ENCODE peak calls at places on chromosomes 5 and 9, in six cellular contexts. One of them, this sample, is unnamed.

GRCh38 chr9:105046907-105047651 is 119.1 kb upstream of the ABCA1 start:
- DNase-seq in GM23248: no peak
- DNase-seq in hypothalamus: no peak
- DNase-seq in NCI-H510A treated with DMSO at 0.1 percent for 48 hours: no peak
- DNase-seq in lung microvascular endothelial cell: no peak
- DNase-seq in T follicular helper cell: no peak
- DNase-seq in this sample: peak

GRCh38 chr5:6492934-6493333 is 44.3 kb downstream of the UBE2QL1 start:
- DNase-seq in GM23248: no peak
- DNase-seq in hypothalamus: no peak
- DNase-seq in NCI-H510A treated with DMSO at 0.1 percent for 48 hours: no peak
- DNase-seq in lung microvascular endothelial cell: no peak
- DNase-seq in T follicular helper cell: no peak
- DNase-seq in this sample: no peak

GRCh38 chr5:55160493-55161209 is 680 bp downstream of the GPX8 start:
- DNase-seq in GM23248: peak
- DNase-seq in hypothalamus: no peak
- DNase-seq in NCI-H510A treated with DMSO at 0.1 percent for 48 hours: no peak
- DNase-seq in lung microvascular endothelial cell: peak
- DNase-seq in T follicular helper cell: no peak
- DNase-seq in this sample: no peak

GRCh38 chr9:136516191-136516654 is 29.6 kb downstream of the NOTCH1 start:
- DNase-seq in GM23248: no peak
- DNase-seq in hypothalamus: peak
- DNase-seq in NCI-H510A treated with DMSO at 0.1 percent for 48 hours: no peak
- DNase-seq in lung microvascular endothelial cell: no peak
- DNase-seq in T follicular helper cell: no peak
- DNase-seq in this sample: no peak

GRCh38 chr5:2669913-2670312 is 81.6 kb downstream of the IRX2 start:
- DNase-seq in GM23248: no peak
- DNase-seq in hypothalamus: no peak
- DNase-seq in NCI-H510A treated with DMSO at 0.1 percent for 48 hours: no peak
- DNase-seq in lung microvascular endothelial cell: no peak
- DNase-seq in T follicular helper cell: no peak
- DNase-seq in this sample: no peak

GRCh38 chr5:172788771-172789686 is 18.0 kb upstream of the DUSP1 start:
- DNase-seq in GM23248: peak
- DNase-seq in hypothalamus: no peak
- DNase-seq in NCI-H510A treated with DMSO at 0.1 percent for 48 hours: no peak
- DNase-seq in lung microvascular endothelial cell: no peak
- DNase-seq in T follicular helper cell: no peak
- DNase-seq in this sample: peak

GRCh38 chr9:89608646-89609335 is 4.0 kb downstream of the GADD45G start:
- DNase-seq in GM23248: no peak
- DNase-seq in hypothalamus: no peak
- DNase-seq in NCI-H510A treated with DMSO at 0.1 percent for 48 hours: peak
- DNase-seq in lung microvascular endothelial cell: no peak
- DNase-seq in T follicular helper cell: no peak
- DNase-seq in this sample: peak

GRCh38 chr5:2022436-2022835 is 139.7 kb upstream of the IRX4 start:
- DNase-seq in GM23248: no peak
- DNase-seq in hypothalamus: no peak
- DNase-seq in NCI-H510A treated with DMSO at 0.1 percent for 48 hours: no peak
- DNase-seq in lung microvascular endothelial cell: no peak
- DNase-seq in T follicular helper cell: no peak
- DNase-seq in this sample: no peak

GRCh38 chr5:93328833-93329232 is 252.2 kb downstream of the NR2F1-AS1 start:
- DNase-seq in GM23248: no peak
- DNase-seq in hypothalamus: no peak
- DNase-seq in NCI-H510A treated with DMSO at 0.1 percent for 48 hours: no peak
- DNase-seq in lung microvascular endothelial cell: no peak
- DNase-seq in T follicular helper cell: no peak
- DNase-seq in this sample: peak

GRCh38 chr5:28286566-28286965 is 1248.2 kb upstream of the CDH9 start:
- DNase-seq in GM23248: no peak
- DNase-seq in hypothalamus: no peak
- DNase-seq in NCI-H510A treated with DMSO at 0.1 percent for 48 hours: no peak
- DNase-seq in lung microvascular endothelial cell: no peak
- DNase-seq in T follicular helper cell: no peak
- DNase-seq in this sample: no peak

GRCh38 chr5:132227485-132228240 is at the start of gene P4HA2:
- DNase-seq in GM23248: peak
- DNase-seq in hypothalamus: peak
- DNase-seq in NCI-H510A treated with DMSO at 0.1 percent for 48 hours: peak
- DNase-seq in lung microvascular endothelial cell: peak
- DNase-seq in T follicular helper cell: no peak
- DNase-seq in this sample: peak

GRCh38 chr9:69817202-69817601 is 3.4 kb upstream of the CFAP95 start:
- DNase-seq in GM23248: peak
- DNase-seq in hypothalamus: no peak
- DNase-seq in NCI-H510A treated with DMSO at 0.1 percent for 48 hours: no peak
- DNase-seq in lung microvascular endothelial cell: peak
- DNase-seq in T follicular helper cell: no peak
- DNase-seq in this sample: no peak

This sample was measured in NCI-H69.